ENCODE peak calls at places on chromosome 22, in five cellular contexts. L is stomach, E is GM12892, J is K562, W is spleen. G is an unnamed sample.
A peak's percentile ranks its signal among the peaks of the same experiment; 100 is the strongest.

GRCh38 chr22:31647921-31648320 is 14.1 kb downstream of the PISD start:
- DNase-seq in L (no peak), E (no peak), J (no peak), W (no peak), G (no peak)

GRCh38 chr22:47160781-47161520 is 398.5 kb downstream of the TBC1D22A start:
- DNase-seq in L (no peak), E (no peak), J (no peak), W (peak; percentile 54), G (no peak)

GRCh38 chr22:45804986-45805325 is 133.3 kb downstream of the ATXN10 start:
- DNase-seq in L (no peak), E (no peak), J (no peak), W (no peak), G (no peak)

GRCh38 chr22:31637375-31637937 is 24.6 kb downstream of the PISD start:
- DNase-seq in L (no peak), E (peak; percentile 57), J (no peak), W (peak; percentile 94), G (peak; percentile 58)

GRCh38 chr22:49201046-49201970 is 626.4 kb downstream of the BRD1 start:
- DNase-seq in L (peak; percentile 13), E (no peak), J (no peak), W (peak; percentile 56), G (no peak)

GRCh38 chr22:28034760-28035401 is 115.8 kb upstream of the PITPNB start:
- DNase-seq in L (peak; percentile 78), E (no peak), J (peak; percentile 67), W (peak; percentile 72), G (no peak)

GRCh38 chr22:47788461-47788860 is 1026.0 kb downstream of the TBC1D22A start:
- DNase-seq in L (no peak), E (no peak), J (no peak), W (peak; percentile 47), G (no peak)

GRCh38 chr22:37012956-37013355 is 6.3 kb downstream of the TST start:
- DNase-seq in L (no peak), E (no peak), J (no peak), W (no peak), G (no peak)

GRCh38 chr22:43827926-43828710 is 16.0 kb upstream of the EFCAB6 start:
- DNase-seq in L (peak; percentile 8), E (no peak), J (no peak), W (no peak), G (peak; percentile 5)

GRCh38 chr22:46788426-46789168 is 26.1 kb downstream of the TBC1D22A start:
- DNase-seq in L (no peak), E (peak; percentile 63), J (no peak), W (no peak), G (no peak)

GRCh38 chr22:46581580-46582244 is 38.5 kb upstream of the GRAMD4 start:
- DNase-seq in L (no peak), E (no peak), J (no peak), W (peak; percentile 74), G (no peak)

GRCh38 chr22:25735657-25736056 is 6.3 kb upstream of the MYO18B start:
- DNase-seq in L (no peak), E (no peak), J (no peak), W (no peak), G (no peak)

GRCh38 chr22:20777420-20778177 is 3.7 kb downstream of the SERPIND1 start:
- DNase-seq in L (no peak), E (no peak), J (peak; percentile 99), W (no peak), G (no peak)
- TF ChIP-seq POLR2AphosphoS5 in L (peak; percentile 76), E (no peak), J (no peak), W (no peak), G (no peak)

GRCh38 chr22:24161485-24161884 is 19.8 kb upstream of the SUSD2 start:
- DNase-seq in L (no peak), E (no peak), J (no peak), W (no peak), G (no peak)
- TF ChIP-seq POLR2A in L (no peak), E (no peak), J (no peak), W (no peak), G (no peak)

GRCh38 chr22:41943661-41944209 is 3.2 kb downstream of the CENPM start:
- DNase-seq in L (peak; percentile 77), E (no peak), J (no peak), W (no peak), G (no peak)

GRCh38 chr22:41946360-41947180 is at the start of gene CENPM:
- DNase-seq in L (peak; percentile 92), E (peak; percentile 79), J (peak; percentile 93), W (peak; percentile 97), G (peak; percentile 79)

GRCh38 chr22:41939981-41940852 is 6.7 kb downstream of the CENPM start:
- DNase-seq in L (peak; percentile 83), E (peak; percentile 73), J (no peak), W (peak; percentile 95), G (no peak)

GRCh38 chr22:41936894-41937169 is 10.1 kb downstream of the CENPM start:
- DNase-seq in L (no peak), E (no peak), J (no peak), W (peak; percentile 72), G (no peak)

DNA sequence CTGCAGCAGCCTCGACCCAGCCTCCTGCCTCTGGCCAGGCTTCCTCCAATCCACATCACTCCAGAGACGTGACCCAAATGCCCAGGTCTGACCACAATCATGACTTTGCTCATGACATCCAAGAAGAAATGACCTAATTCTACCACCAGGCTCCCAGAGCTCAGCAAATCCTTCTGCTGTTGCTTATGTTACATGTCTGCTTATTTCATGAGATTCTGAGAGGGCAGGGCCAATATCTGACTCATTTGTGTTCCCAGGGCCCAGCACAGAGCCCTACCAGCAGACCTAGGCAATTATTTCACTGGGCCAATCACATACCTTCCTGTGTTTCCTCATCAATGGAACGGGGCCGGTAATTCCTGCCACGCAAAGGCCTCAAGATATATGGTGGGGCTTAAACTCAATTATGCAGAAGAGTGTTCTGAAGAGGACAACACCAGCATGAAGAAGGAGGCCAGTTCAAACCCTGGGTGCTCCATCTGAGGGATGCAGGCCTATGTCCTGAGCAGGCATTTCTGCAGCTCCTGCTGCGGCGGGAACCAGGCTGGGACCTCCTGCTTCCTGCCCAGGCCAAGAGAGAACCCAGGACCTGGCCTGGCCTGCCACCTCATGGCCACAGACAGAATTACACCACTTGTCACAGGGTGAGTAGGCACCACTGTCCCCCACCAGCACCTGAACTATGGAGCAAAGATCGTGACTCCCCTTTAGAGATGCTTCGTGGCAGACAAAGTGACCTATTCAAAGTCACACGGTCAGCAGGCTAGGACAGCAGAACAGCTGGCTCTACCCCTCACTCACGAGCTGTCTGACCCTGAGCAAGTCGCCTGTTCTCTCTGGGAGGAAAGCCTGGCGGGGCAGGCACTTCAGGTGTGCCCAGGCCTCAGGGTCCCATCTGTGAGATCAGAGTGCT is 5.8 kb downstream of the CENPM start:
- DNase-seq in L (peak; percentile 91), E (peak; percentile 62), J (peak; percentile 66), W (peak; percentile 95), G (no peak)
- TF ChIP-seq POLR2AphosphoS5 in L (peak; percentile 48), E (peak; percentile 17), J (no peak), W (peak; percentile 76), G (no peak)

DNA sequence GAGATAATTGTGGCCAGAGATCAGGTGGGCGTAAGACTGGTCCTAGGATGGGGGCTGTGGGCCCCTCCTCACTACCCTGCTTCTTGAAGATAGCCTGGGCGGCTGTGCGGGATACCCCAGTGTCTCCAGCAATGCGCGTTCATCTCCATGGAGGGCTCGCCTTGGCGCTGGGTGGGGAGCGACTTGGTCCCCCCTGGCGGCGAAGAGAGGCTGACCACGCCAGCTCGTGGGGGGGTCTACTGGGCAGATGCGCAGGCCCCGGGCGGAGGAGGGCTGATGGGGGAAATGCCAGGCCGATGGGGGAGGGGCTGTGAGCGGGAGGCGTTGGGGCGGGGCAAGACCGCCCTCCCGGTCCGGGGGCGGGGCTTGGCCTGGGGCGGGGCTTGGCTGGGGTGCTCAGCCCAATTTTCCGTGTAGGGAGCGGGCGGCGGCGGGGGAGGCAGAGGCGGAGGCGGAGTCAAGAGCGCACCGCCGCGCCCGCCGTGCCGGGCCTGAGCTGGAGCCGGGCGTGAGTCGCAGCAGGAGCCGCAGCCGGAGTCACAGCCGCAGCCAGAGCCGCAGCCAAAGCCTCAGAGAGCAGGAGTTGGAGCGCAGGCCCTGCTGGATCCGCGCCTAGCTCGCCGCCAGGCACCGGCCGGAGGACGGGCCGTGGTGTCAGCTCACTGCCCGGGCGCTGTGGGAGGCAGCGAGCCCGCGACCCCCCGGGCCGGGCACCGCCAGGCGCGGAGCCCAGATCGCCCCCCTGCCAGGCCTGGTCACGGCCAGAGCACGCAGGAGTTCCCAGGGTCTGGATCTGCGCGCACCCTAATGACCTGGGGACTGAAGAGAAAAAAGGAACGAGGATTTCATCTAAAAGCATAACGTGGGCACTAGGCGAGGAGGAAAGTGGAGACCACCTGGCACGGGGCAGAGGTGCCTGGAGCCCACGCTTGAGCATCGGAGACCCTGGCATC is at the start of gene SLC35E4:
- DNase-seq in L (peak; percentile 97), E (peak; percentile 91), J (peak; percentile 92), W (peak; percentile 97), G (peak; percentile 93)
- TF ChIP-seq POLR2A in L (no peak), E (peak; percentile 37), J (peak; percentile 44), W (no peak), G (no peak)

GRCh38 chr22:24176630-24177029 is 4.7 kb upstream of the SUSD2 start:
- DNase-seq in L (no peak), E (no peak), J (no peak), W (no peak), G (no peak)

GRCh38 chr22:24177456-24177855 is 3.8 kb upstream of the SUSD2 start:
- DNase-seq in L (no peak), E (no peak), J (no peak), W (no peak), G (no peak)

GRCh38 chr22:24177045-24177444 is 4.2 kb upstream of the SUSD2 start:
- DNase-seq in L (no peak), E (no peak), J (no peak), W (no peak), G (no peak)

GRCh38 chr22:24176040-24176439 is 5.2 kb upstream of the SUSD2 start:
- DNase-seq in L (no peak), E (no peak), J (no peak), W (no peak), G (no peak)

GRCh38 chr22:24175160-24175808 is 6.0 kb upstream of the SUSD2 start:
- DNase-seq in L (peak; percentile 83), E (peak; percentile 72), J (peak; percentile 67), W (peak; percentile 93), G (peak; percentile 82)
- TF ChIP-seq POLR2AphosphoS5 in L (no peak), E (no peak), J (no peak), W (peak; percentile 47), G (no peak)